ENCODE peak calls at places on chromosomes 2 and 18, in four cellular contexts. F is LoVo, X is OCI-LY7, H is dermis blood vessel endothelial cell. Z is an unnamed sample.

GRCh38 chr2:225276207-225276606 is 123.3 kb upstream of the NYAP2 start:
- DNase-seq in F (no peak), H (no peak), X (peak), Z (no peak)

GRCh38 chr18:56517181-56517580 is 121.2 kb downstream of the TXNL1 start:
- DNase-seq in H (no peak), X (no peak), F (no peak), Z (no peak)

GRCh38 chr2:202455114-202455513 is 79.0 kb downstream of the BMPR2 start:
- DNase-seq in F (no peak), X (no peak), H (no peak), Z (no peak)

GRCh38 chr2:206616141-206616540 is 26.1 kb upstream of the FAM237A start:
- DNase-seq in X (no peak), F (peak), H (no peak), Z (no peak)

GRCh38 chr2:128457716-128458115 is 139.0 kb upstream of the HS6ST1 start:
- DNase-seq in X (no peak), H (no peak), F (no peak), Z (no peak)

GRCh38 chr2:190655113-190655512 is 6.2 kb downstream of the NAB1 start:
- DNase-seq in H (peak), X (no peak), F (no peak), Z (no peak)

GRCh38 chr2:174025271-174026121 is 60.3 kb upstream of the SP3 start:
- DNase-seq in H (no peak), F (no peak), X (no peak), Z (no peak)

GRCh38 chr2:99615247-99615771 is 125.5 kb upstream of the REV1 start:
- DNase-seq in X (no peak), H (no peak), F (no peak), Z (no peak)

GRCh38 chr2:233011268-233012190 is 1.5 kb downstream of the NGEF start:
- DNase-seq in H (no peak), F (no peak), X (peak), Z (no peak)

GRCh38 chr2:1993711-1994682 is 249.7 kb upstream of the PXDN start:
- DNase-seq in X (no peak), H (peak), F (no peak), Z (peak)

GRCh38 chr2:51218057-51218456 is 186.1 kb upstream of the NRXN1 start:
- DNase-seq in H (no peak), X (no peak), F (no peak), Z (no peak)

GRCh38 chr2:206971805-206972204 is 32.5 kb downstream of the CPO start:
- DNase-seq in X (no peak), H (no peak), F (no peak), Z (no peak)

GRCh38 chr2:56681659-56682396 is 498.0 kb downstream of the CCDC85A start:
- DNase-seq in H (peak), F (no peak), X (no peak), Z (no peak)

GRCh38 chr2:172299741-172300140 is 127.6 kb upstream of the ITGA6 start:
- DNase-seq in F (peak), X (no peak), H (peak), Z (no peak)

GRCh38 chr18:10085405-10085804 is 171.6 kb downstream of the VAPA start:
- DNase-seq in X (no peak), F (no peak), H (no peak), Z (no peak)

GRCh38 chr2:134203175-134203574 is 50.7 kb upstream of the MGAT5 start:
- DNase-seq in F (no peak), H (no peak), X (no peak), Z (no peak)

GRCh38 chr2:197322729-197323720 is 12.4 kb upstream of the ANKRD44 start:
- DNase-seq in F (no peak), X (no peak), H (no peak), Z (no peak)

Z was measured in pulmonary artery endothelial cell.